ENCODE peak calls at places on chromosome 6, in five cellular contexts. W, O, Q, F and Y are unnamed samples. For H3K4me1 and H3K9me3, the result is how much of the 10 kb centered on the place peaks cover.

GRCh38 chr6:170011233-170012142 is 260.1 kb downstream of the ERMARD start:
- DNase-seq in W (no peak), O (peak), Q (no peak), F (peak), Y (no peak)

GRCh38 chr6:159941286-159942113 is 27.4 kb upstream of the IGF2R start:
- DNase-seq in W (peak), O (peak), Q (no peak), F (no peak), Y (no peak)

GRCh38 chr6:23316131-23316530 is 746.8 kb downstream of the HDGFL1 start:
- DNase-seq in W (no peak), O (no peak), Q (no peak), F (no peak), Y (no peak)

GRCh38 chr6:150200428-150201105 is 57.7 kb downstream of the PPP1R14C start:
- DNase-seq in W (no peak), O (no peak), Q (no peak), F (no peak), Y (no peak)

GRCh38 chr6:21074484-21074883 is 519.1 kb upstream of the SOX4 start:
- DNase-seq in W (no peak), O (no peak), Q (no peak), F (no peak), Y (no peak)

GRCh38 chr6:10719386-10720228 is 3.3 kb upstream of the TMEM14C start:
- DNase-seq in W (peak), O (no peak), Q (no peak), F (peak), Y (peak)

GRCh38 chr6:39806277-39806676 is 14.1 kb downstream of the DAAM2 start:
- DNase-seq in W (peak), O (no peak), Q (no peak), F (no peak), Y (no peak)

GRCh38 chr6:15791401-15792137 is 128.7 kb upstream of the DTNBP1 start:
- DNase-seq in W (peak), O (no peak), Q (no peak), F (no peak), Y (no peak)

GRCh38 chr6:107611060-107611824 is 121.3 kb downstream of the SOBP start:
- DNase-seq in W (no peak), O (peak), Q (no peak), F (no peak), Y (no peak)

GRCh38 chr6:108798672-108799355 is 49.4 kb upstream of the ARMC2 start:
- DNase-seq in W (no peak), O (peak), Q (peak), F (peak), Y (peak)

GRCh38 chr6:135883045-135883444 is 31.5 kb downstream of the PDE7B start:
- DNase-seq in W (no peak), O (no peak), Q (no peak), F (no peak), Y (no peak)

GRCh38 chr6:49453221-49453620 is 9.8 kb downstream of the MMUT start:
- DNase-seq in W (peak), O (no peak), Q (no peak), F (no peak), Y (no peak)

GRCh38 chr6:37082390-37082789 is 76.9 kb downstream of the FGD2 start:
- DNase-seq in W (no peak), O (no peak), Q (no peak), F (no peak), Y (no peak)

GRCh38 chr6:110039996-110040383 is 61.9 kb downstream of the GPR6 start:
- DNase-seq in W (peak), O (peak), Q (no peak), F (no peak), Y (no peak)

GRCh38 chr6:56690519-56691200 is 48.0 kb upstream of the DST start:
- DNase-seq in W (peak), O (no peak), Q (no peak), F (no peak), Y (no peak)

GRCh38 chr6:25188232-25188631 is 90.9 kb upstream of the CARMIL1 start:
- DNase-seq in W (no peak), O (no peak), Q (no peak), F (no peak), Y (no peak)

GRCh38 chr6:97175806-97176205 is 107.2 kb downstream of the MMS22L start:
- DNase-seq in W (no peak), O (no peak), Q (no peak), F (no peak), Y (no peak)

GRCh38 chr6:154570505-154570904 is 60.0 kb upstream of the CNKSR3 start:
- DNase-seq in W (no peak), O (no peak), Q (no peak), F (no peak), Y (no peak)

GRCh38 chr6:161319231-161319630 is 45.4 kb upstream of the AGPAT4 start:
- DNase-seq in W (no peak), O (no peak), Q (no peak), F (no peak), Y (no peak)

GRCh38 chr6:14142816-14143215 is 25.2 kb downstream of the CD83 start:
- DNase-seq in W (no peak), O (no peak), Q (no peak), F (no peak), Y (no peak)

GRCh38 chr6:105545947-105546710 is 143.2 kb upstream of the PREP start:
- DNase-seq in W (peak), O (no peak), Q (no peak), F (no peak), Y (no peak)

GRCh38 chr6:128731249-128732165 is 151.4 kb upstream of the LAMA2 start:
- DNase-seq in W (peak), O (peak), Q (no peak), F (no peak), Y (peak)

GRCh38 chr6:46756469-46757205 is 9.9 kb downstream of the ANKRD66 start:
- DNase-seq in W (no peak), O (peak), Q (no peak), F (no peak), Y (no peak)

GRCh38 chr6:150228067-150228733 is 85.4 kb downstream of the PPP1R14C start:
- DNase-seq in W (no peak), O (no peak), Q (no peak), F (no peak), Y (no peak)

GRCh38 chr6:153312633-153313032 is 181.6 kb upstream of the RGS17 start:
- DNase-seq in W (peak), O (peak), Q (peak), F (peak), Y (no peak)

GRCh38 chr6:148807784-148808183 is 61.0 kb downstream of the UST start:
- DNase-seq in W (no peak), O (no peak), Q (no peak), F (no peak), Y (no peak)

GRCh38 chr6:81762132-81762531 is 9.7 kb upstream of the TENT5A start:
- DNase-seq in W (peak), O (no peak), Q (no peak), F (no peak), Y (no peak)

GRCh38 chr6:144330017-144330416 is 44.9 kb downstream of the UTRN start:
- DNase-seq in W (no peak), O (no peak), Q (no peak), F (no peak), Y (no peak)

GRCh38 chr6:144330588-144330987 is 45.5 kb downstream of the UTRN start:
- DNase-seq in W (no peak), O (peak), Q (no peak), F (no peak), Y (no peak)

GRCh38 chr6:144331610-144332009 is 46.5 kb downstream of the UTRN start:
- DNase-seq in W (peak), O (no peak), Q (no peak), F (no peak), Y (no peak)

GRCh38 chr6:144334150-144334708 is 49.1 kb downstream of the UTRN start:
- DNase-seq in W (no peak), O (no peak), Q (peak), F (no peak), Y (peak)

GRCh38 chr6:144332177-144332576 is 47.0 kb downstream of the UTRN start:
- DNase-seq in W (no peak), O (no peak), Q (no peak), F (no peak), Y (no peak)
- H3K4me1 ChIP-seq in W (under half), O (under half), Q (under half), F (half or more), Y (under half)

GRCh38 chr6:61555993-61556392 is 730.0 kb downstream of the KHDRBS2 start:
- DNase-seq in W (no peak), O (no peak), Q (no peak), F (no peak), Y (no peak)
- H3K9me3 ChIP-seq in W (under half), O (under half), Q (under half), F (under half), Y (under half)

DNA sequence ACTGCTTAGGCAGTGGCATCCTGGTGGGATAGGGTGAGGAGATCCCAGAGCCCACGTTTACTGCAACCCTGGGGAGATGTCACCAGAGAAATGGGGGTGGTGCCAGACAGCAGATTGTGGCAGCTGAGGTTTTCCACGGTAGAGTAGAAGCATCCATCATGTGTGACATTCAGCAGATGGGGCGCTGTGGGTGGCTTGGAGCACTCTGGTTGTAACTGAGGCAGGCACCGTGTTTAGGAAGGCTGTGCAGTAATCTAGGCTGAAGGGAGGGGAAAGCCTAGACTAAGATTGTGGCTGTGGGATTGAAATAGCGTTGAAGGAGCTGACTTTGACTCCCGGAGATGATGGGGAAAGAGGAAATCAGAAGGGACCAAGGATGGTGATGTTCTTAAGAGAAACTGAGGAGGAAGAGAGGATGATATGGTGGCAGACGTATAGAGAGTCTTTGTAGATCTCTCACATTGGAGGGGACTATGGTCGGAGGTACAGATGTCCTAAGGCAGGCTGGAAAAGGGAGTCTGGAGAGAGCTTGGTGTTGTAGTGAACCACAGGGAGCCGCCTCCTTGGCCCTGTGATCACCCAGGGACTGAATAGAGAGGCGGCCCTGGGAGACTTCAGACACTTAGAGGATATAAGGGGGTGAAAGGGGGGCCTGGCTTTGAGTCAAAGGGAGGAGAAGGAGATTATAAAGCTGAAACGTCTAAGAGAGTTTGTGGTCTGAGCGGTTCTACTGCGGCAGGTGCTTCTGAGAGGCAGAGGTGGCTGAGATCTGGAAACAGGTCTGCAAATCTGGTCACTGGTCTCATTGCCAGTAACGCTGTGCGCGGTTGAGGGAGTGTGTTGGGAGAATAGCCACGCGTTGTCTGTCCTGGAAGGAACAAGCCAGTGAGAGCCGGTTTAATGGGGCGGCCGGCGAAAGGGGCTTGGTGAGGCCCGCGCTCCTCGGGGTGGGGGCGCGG is 792 bp upstream of the MICA start:
- DNase-seq in W (peak), O (no peak), Q (peak), F (no peak), Y (peak)
- H3K4me3 ChIP-seq in W (peak), O (peak), Q (peak), F (peak), Y (peak)

GRCh38 chr6:139594333-139594965 is 220.0 kb upstream of the CITED2 start:
- DNase-seq in W (no peak), O (no peak), Q (no peak), F (no peak), Y (no peak)

GRCh38 chr6:139592011-139592410 is 217.6 kb upstream of the CITED2 start:
- DNase-seq in W (no peak), O (no peak), Q (no peak), F (no peak), Y (no peak)

GRCh38 chr6:139591075-139591474 is 216.6 kb upstream of the CITED2 start:
- DNase-seq in W (no peak), O (no peak), Q (no peak), F (no peak), Y (no peak)

GRCh38 chr6:139595183-139595582 is 220.7 kb upstream of the CITED2 start:
- DNase-seq in W (peak), O (no peak), Q (no peak), F (no peak), Y (no peak)

DNA sequence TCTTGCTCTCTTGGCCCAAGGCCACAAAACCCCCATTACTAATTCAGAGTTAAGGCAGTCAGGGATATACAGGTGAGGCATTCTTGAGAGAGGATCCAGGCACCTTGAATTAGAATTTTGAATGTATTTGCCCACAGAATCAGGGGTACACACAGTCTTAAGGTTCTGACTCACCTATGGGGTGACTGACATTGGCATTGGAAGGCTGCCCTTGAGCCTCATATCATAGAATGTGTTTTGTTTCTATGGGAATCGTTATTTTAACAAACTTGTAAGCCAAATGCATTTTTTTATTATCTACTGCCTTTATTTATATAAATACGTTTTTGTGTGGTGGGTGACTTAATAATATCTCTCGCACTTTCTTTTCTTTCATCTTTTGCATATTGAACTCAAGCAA is 218.6 kb upstream of the CITED2 start:
- DNase-seq in W (no peak), O (no peak), Q (no peak), F (no peak), Y (no peak)
- H3K4me1 ChIP-seq in W (under half), O (half or more), Q (under half), F (under half), Y (under half)

GRCh38 chr6:28188111-28188979 is 36.7 kb upstream of the ZSCAN9 start:
- DNase-seq in W (no peak), O (no peak), Q (no peak), F (no peak), Y (no peak)
- H3K9me3 ChIP-seq in W (under half), O (under half), Q (under half), F (under half), Y (under half)

GRCh38 chr6:79946242-79946641 is 1.1 kb downstream of the ELOVL4 start:
- DNase-seq in W (peak), O (peak), Q (no peak), F (no peak), Y (peak)

GRCh38 chr6:79949235-79949634 is 1.9 kb upstream of the ELOVL4 start:
- DNase-seq in W (peak), O (peak), Q (peak), F (no peak), Y (peak)

GRCh38 chr6:79946773-79947190 is 571 bp downstream of the ELOVL4 start:
- DNase-seq in W (peak), O (peak), Q (no peak), F (no peak), Y (peak)

GRCh38 chr6:79943133-79943532 is 4.2 kb downstream of the ELOVL4 start:
- DNase-seq in W (no peak), O (no peak), Q (no peak), F (no peak), Y (no peak)

GRCh38 chr6:79947191-79948173 is at the start of gene ELOVL4:
- DNase-seq in W (peak), O (peak), Q (peak), F (peak), Y (peak)
- H3K4me3 ChIP-seq in W (peak), O (peak), Q (peak), F (peak), Y (peak)

GRCh38 chr6:125742433-125743120 is 6.9 kb upstream of the HEY2 start:
- DNase-seq in W (no peak), O (no peak), Q (no peak), F (no peak), Y (no peak)

GRCh38 chr6:125741336-125741735 is 8.1 kb upstream of the HEY2 start:
- DNase-seq in W (no peak), O (no peak), Q (no peak), F (no peak), Y (no peak)

GRCh38 chr6:125739364-125739763 is 10.1 kb upstream of the HEY2 start:
- DNase-seq in W (no peak), O (no peak), Q (no peak), F (no peak), Y (no peak)

GRCh38 chr6:125743604-125744003 is 5.8 kb upstream of the HEY2 start:
- DNase-seq in W (no peak), O (no peak), Q (no peak), F (no peak), Y (no peak)

DNA sequence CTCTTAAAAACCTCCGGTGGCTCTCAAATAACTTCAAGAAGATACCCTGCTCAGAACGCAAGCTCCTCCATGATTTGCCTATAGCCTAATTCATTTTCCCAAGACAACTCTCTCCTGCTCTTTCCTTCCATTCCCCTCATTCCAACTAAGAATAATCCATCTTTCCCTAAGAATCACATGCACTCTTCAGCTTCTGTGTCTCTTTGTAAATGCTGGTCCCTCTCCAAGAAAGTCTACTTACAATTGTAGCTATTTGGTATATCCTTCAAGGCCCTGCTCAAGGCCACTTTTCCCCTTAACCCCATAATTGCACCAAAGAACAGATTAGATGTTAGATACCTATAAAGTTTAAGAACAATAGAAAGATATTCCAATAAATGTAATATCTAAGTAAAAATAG is 7.4 kb upstream of the HEY2 start:
- DNase-seq in W (no peak), O (no peak), Q (no peak), F (no peak), Y (no peak)
- H3K4me1 ChIP-seq in W (under half), O (under half), Q (under half), F (under half), Y (under half)

GRCh38 chr6:100458841-100459154 is 5.9 kb downstream of the SIM1 start:
- DNase-seq in W (no peak), O (no peak), Q (no peak), F (no peak), Y (no peak)
- H3K9me3 ChIP-seq in W (under half), O (under half), Q (under half), F (under half), Y (under half)